ENCODE peak calls at places on chromosomes 2 and 18, in seven cellular contexts. A is nephron progenitor cell; S is AG09309; I is type B pancreatic cell; F is A549; P is CD8-positive, alpha-beta T cell; T is fibroblast of mammary gland. W is an unnamed sample.

GRCh38 chr2:119126650-119127049 is 31.9 kb downstream of the C1QL2 start:
- DNase-seq in A (peak), S (no peak), I (no peak), F (peak), P (no peak), T (peak), W (no peak)

GRCh38 chr18:68418881-68419280 is 296.0 kb downstream of the TMX3 start:
- DNase-seq in A (no peak), S (no peak), I (no peak), F (no peak), P (no peak), T (peak), W (no peak)

GRCh38 chr2:148674063-148675020 is 29.8 kb downstream of the EPC2 start:
- DNase-seq in A (no peak), S (no peak), I (no peak), F (peak), P (no peak), T (peak), W (no peak)

GRCh38 chr2:74093840-74094239 is 53.9 kb downstream of the BOLA3 start:
- DNase-seq in A (no peak), S (no peak), I (no peak), F (no peak), P (no peak), T (no peak), W (no peak)

GRCh38 chr2:228417526-228417925 is 236.0 kb upstream of the SPHKAP start:
- DNase-seq in A (no peak), S (no peak), I (no peak), F (no peak), P (no peak), T (peak), W (no peak)

GRCh38 chr2:236769981-236770671 is 200.5 kb downstream of the ACKR3 start:
- DNase-seq in A (no peak), S (peak), I (no peak), F (peak), P (no peak), T (peak), W (peak)

GRCh38 chr18:77223653-77224052 is 26.0 kb upstream of the GALR1 start:
- DNase-seq in A (no peak), S (peak), I (no peak), F (no peak), P (no peak), T (peak), W (peak)

GRCh38 chr2:195322324-195322723 is 334.7 kb upstream of the SLC39A10 start:
- DNase-seq in A (peak), S (no peak), I (no peak), F (peak), P (no peak), T (peak), W (no peak)

GRCh38 chr2:220550995-220551702 is 923.7 kb downstream of the SLC4A3 start:
- DNase-seq in A (no peak), S (no peak), I (no peak), F (no peak), P (no peak), T (no peak), W (no peak)

GRCh38 chr2:32632089-32632488 is 4.2 kb downstream of the TTC27 start:
- DNase-seq in A (no peak), S (peak), I (no peak), F (peak), P (no peak), T (peak), W (no peak)

GRCh38 chr2:108145551-108145950 is 94.2 kb upstream of the SULT1C3 start:
- DNase-seq in A (no peak), S (peak), I (no peak), F (no peak), P (no peak), T (peak), W (peak)

GRCh38 chr2:209368924-209369323 is 54.9 kb upstream of the MAP2 start:
- DNase-seq in A (no peak), S (peak), I (no peak), F (peak), P (no peak), T (peak), W (peak)

GRCh38 chr18:55275042-55275897 is 312.7 kb downstream of the TCF4 start:
- DNase-seq in A (no peak), S (peak), I (no peak), F (no peak), P (no peak), T (peak), W (no peak)

GRCh38 chr2:235171511-235172130 is 219.8 kb downstream of the SH3BP4 start:
- DNase-seq in A (no peak), S (peak), I (no peak), F (no peak), P (no peak), T (peak), W (no peak)

GRCh38 chr2:18117592-18117991 is 239.1 kb downstream of the KCNS3 start:
- DNase-seq in A (no peak), S (peak), I (no peak), F (no peak), P (no peak), T (peak), W (no peak)

GRCh38 chr2:11481426-11481788 is 15.4 kb upstream of the E2F6 start:
- DNase-seq in A (no peak), S (no peak), I (no peak), F (no peak), P (no peak), T (no peak), W (no peak)

GRCh38 chr2:30238143-30238800 is 6.9 kb downstream of the LBH start:
- DNase-seq in A (no peak), S (no peak), I (no peak), F (no peak), P (no peak), T (no peak), W (no peak)

GRCh38 chr2:70851704-70852103 is 16.1 kb upstream of the CD207 start:
- DNase-seq in A (no peak), S (no peak), I (no peak), F (no peak), P (no peak), T (peak), W (no peak)

GRCh38 chr2:240775911-240776310 is 44.1 kb downstream of the KIF1A start:
- DNase-seq in A (no peak), S (no peak), I (no peak), F (no peak), P (no peak), T (no peak), W (no peak)

GRCh38 chr2:33378551-33379220 is 97.8 kb upstream of the RASGRP3 start:
- DNase-seq in A (no peak), S (no peak), I (no peak), F (no peak), P (no peak), T (no peak), W (peak)

GRCh38 chr2:42792087-42792582 is 248 bp downstream of the HAAO start:
- DNase-seq in A (no peak), S (no peak), I (no peak), F (no peak), P (no peak), T (no peak), W (no peak)

GRCh38 chr2:111049792-111050640 is 70.7 kb upstream of the BCL2L11 start:
- DNase-seq in A (no peak), S (no peak), I (no peak), F (no peak), P (no peak), T (no peak), W (no peak)

GRCh38 chr2:119647440-119648169 is 31.4 kb upstream of the TMEM177 start:
- DNase-seq in A (no peak), S (no peak), I (no peak), F (no peak), P (no peak), T (peak), W (no peak)

GRCh38 chr2:196259507-196260481 is 88.4 kb upstream of the STK17B start:
- DNase-seq in A (no peak), S (no peak), I (no peak), F (no peak), P (peak), T (peak), W (no peak)

GRCh38 chr18:1663879-1664705 is 759.4 kb downstream of the ADCYAP1 start:
- DNase-seq in A (peak), S (no peak), I (no peak), F (peak), P (no peak), T (peak), W (no peak)

GRCh38 chr2:216216951-216217903 is 108.1 kb downstream of the XRCC5 start:
- DNase-seq in A (no peak), S (no peak), I (no peak), F (no peak), P (no peak), T (peak), W (no peak)

GRCh38 chr18:27223570-27224340 is 38.6 kb upstream of the CHST9 start:
- DNase-seq in A (no peak), S (no peak), I (no peak), F (no peak), P (no peak), T (no peak), W (no peak)

GRCh38 chr2:151828143-151828889 is at the start of gene ARL5A:
- DNase-seq in A (peak), S (peak), I (peak), F (peak), P (peak), T (peak), W (peak)
- TF ChIP-seq CTCF in A (no peak), S (no peak), I (no peak), F (no peak), P (no peak), T (no peak), W (no peak)

DNA sequence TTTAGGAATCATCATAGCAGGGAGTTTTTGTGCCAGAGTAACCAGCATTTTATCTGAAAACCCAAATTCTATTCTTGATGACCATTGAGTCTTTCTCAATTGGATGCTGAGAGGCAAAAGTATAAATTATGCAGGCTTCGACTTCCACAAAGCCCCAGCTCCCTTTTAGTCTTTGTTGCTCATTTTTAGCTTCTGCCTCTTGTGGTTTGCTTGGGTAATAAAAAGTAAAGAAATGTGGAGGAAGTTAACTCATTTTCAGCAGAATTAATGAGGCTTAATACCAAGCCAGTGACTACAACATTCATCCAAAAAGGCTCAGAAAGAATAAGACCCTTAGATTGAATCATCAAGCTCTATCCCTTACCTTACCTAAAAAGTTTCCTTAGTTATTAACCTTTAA is 18.6 kb downstream of the ERMN start:
- DNase-seq in A (no peak), S (no peak), I (no peak), F (no peak), P (no peak), T (no peak), W (no peak)
- TF ChIP-seq CTCF in A (no peak), S (peak), I (peak), F (no peak), P (no peak), T (peak), W (peak)

GRCh38 chr2:239717706-239718105 is 307.4 kb downstream of the NDUFA10 start:
- DNase-seq in A (no peak), S (no peak), I (peak), F (no peak), P (no peak), T (no peak), W (no peak)
- TF ChIP-seq CTCF in A (no peak), S (no peak), I (no peak), F (no peak), P (no peak), T (no peak), W (no peak)

GRCh38 chr2:231530099-231531085 is at the start of gene NMUR1:
- DNase-seq in A (peak), S (no peak), I (no peak), F (peak), P (peak), T (no peak), W (no peak)
- TF ChIP-seq CTCF in A (peak), S (peak), I (peak), F (peak), P (peak), T (no peak), W (peak)

W was measured in retinal pigment epithelial cell.